ENCODE peak calls at places on chromosomes 13 and 19, in seven cellular contexts. V is psoas muscle; N is suprapubic skin; U is CD8-positive, alpha-beta T cell; C is aorta; M is CD4-positive, alpha-beta memory T cell; F is tibial nerve. W is an unnamed sample.

GRCh38 chr19:40219721-40220276 is 1.6 kb upstream of the TTC9B start:
- DNase-seq in V (no peak), N (no peak), U (no peak), C (no peak), M (no peak), F (no peak), W (no peak)

GRCh38 chr13:73317140-73317539 is 258.3 kb downstream of the KLF5 start:
- DNase-seq in V (no peak), N (no peak), U (no peak), C (no peak), M (no peak), F (no peak), W (no peak)

GRCh38 chr13:55359067-55359466 is 1781.7 kb upstream of the PRR20A start:
- DNase-seq in V (no peak), N (no peak), U (no peak), C (no peak), M (no peak), F (no peak), W (no peak)

GRCh38 chr19:497861-498590 is 1.7 kb downstream of the MADCAM1 start:
- DNase-seq in V (peak; percentile 48), N (no peak), U (no peak), C (no peak), M (no peak), F (no peak), W (no peak)

GRCh38 chr13:64471916-64472315 is 2758.2 kb downstream of the PCDH9 start:
- DNase-seq in V (no peak), N (no peak), U (no peak), C (no peak), M (no peak), F (no peak), W (no peak)

GRCh38 chr19:15418112-15418587 is 638 bp downstream of the AKAP8L start:
- DNase-seq in V (no peak), N (no peak), U (no peak), C (no peak), M (no peak), F (no peak), W (no peak)

GRCh38 chr19:8248348-8249328 is 39.5 kb downstream of the CERS4 start:
- DNase-seq in V (no peak), N (no peak), U (no peak), C (no peak), M (no peak), F (no peak), W (no peak)

GRCh38 chr13:85314686-85315085 is 484.5 kb downstream of the SLITRK6 start:
- DNase-seq in V (no peak), N (no peak), U (no peak), C (no peak), M (no peak), F (no peak), W (no peak)

GRCh38 chr13:77502104-77502720 is 33.3 kb upstream of the SCEL start:
- DNase-seq in V (no peak), N (no peak), U (no peak), C (no peak), M (no peak), F (no peak), W (peak; percentile 35)

GRCh38 chr13:34523401-34523800 is 418.7 kb upstream of the NBEA start:
- DNase-seq in V (no peak), N (no peak), U (no peak), C (no peak), M (no peak), F (no peak), W (no peak)

GRCh38 chr13:113452942-113453901 is at the start of gene ADPRHL1:
- DNase-seq in V (peak; percentile 91), N (no peak), U (no peak), C (peak; percentile 10), M (no peak), F (no peak), W (no peak)

GRCh38 chr13:81048026-81048461 is 707.1 kb upstream of the SPRY2 start:
- DNase-seq in V (no peak), N (no peak), U (no peak), C (no peak), M (no peak), F (no peak), W (no peak)

GRCh38 chr19:51163257-51163656 is 21.2 kb downstream of the SIGLEC7 start:
- DNase-seq in V (no peak), N (no peak), U (no peak), C (no peak), M (no peak), F (no peak), W (no peak)

GRCh38 chr13:101454767-101455166 is 2.3 kb downstream of the ITGBL1 start:
- DNase-seq in V (no peak), N (no peak), U (no peak), C (no peak), M (no peak), F (no peak), W (no peak)

GRCh38 chr13:39130298-39130697 is 92.0 kb downstream of the NHLRC3 start:
- DNase-seq in V (no peak), N (no peak), U (no peak), C (no peak), M (no peak), F (no peak), W (no peak)

GRCh38 chr19:405138-405965 is 3.6 kb downstream of the C2CD4C start:
- DNase-seq in V (peak; percentile 36), N (peak; percentile 75), U (no peak), C (peak; percentile 18), M (no peak), F (no peak), W (no peak)

GRCh38 chr19:16447015-16447384 is 24.8 kb downstream of the EPS15L1 start:
- DNase-seq in V (peak; percentile 88), N (peak; percentile 91), U (peak; percentile 30), C (peak; percentile 88), M (no peak), F (peak; percentile 85), W (peak; percentile 58)

GRCh38 chr19:18170714-18171255 is 2.8 kb upstream of the IFI30 start:
- DNase-seq in V (no peak), N (no peak), U (no peak), C (peak; percentile 79), M (no peak), F (no peak), W (no peak)

GRCh38 chr13:113102727-113103126 is 2.9 kb upstream of the F7 start:
- DNase-seq in V (no peak), N (no peak), U (no peak), C (no peak), M (no peak), F (no peak), W (no peak)

GRCh38 chr13:51523082-51523518 is 61.2 kb upstream of the WDFY2 start:
- DNase-seq in V (peak; percentile 51), N (no peak), U (peak; percentile 6), C (peak; percentile 55), M (peak; percentile 24), F (no peak), W (no peak)

GRCh38 chr19:49422407-49423277 is 599 bp downstream of the PTH2 start:
- DNase-seq in V (peak; percentile 72), N (peak; percentile 77), U (no peak), C (no peak), M (peak; percentile 54), F (no peak), W (no peak)

GRCh38 chr13:78576266-78576665 is 27.1 kb downstream of the POU4F1 start:
- DNase-seq in V (no peak), N (no peak), U (no peak), C (no peak), M (no peak), F (no peak), W (no peak)

GRCh38 chr19:50657672-50658437 is 8.6 kb downstream of the C19orf81 start:
- DNase-seq in V (peak; percentile 82), N (peak; percentile 81), U (peak; percentile 54), C (peak; percentile 92), M (peak; percentile 41), F (peak; percentile 62), W (peak; percentile 60)

GRCh38 chr19:56477429-56478338 is 539 bp upstream of the ZNF667 start:
- DNase-seq in V (peak; percentile 93), N (peak; percentile 91), U (peak; percentile 45), C (peak; percentile 94), M (no peak), F (peak; percentile 78), W (no peak)
- H3K4me3 ChIP-seq in V (peak overlapping the region; percentile 87), N (peak overlapping the region; percentile 72), U (peak overlapping the region; percentile 67), C (peak overlapping the region; percentile 49), M (no peak overlapping the region), F (peak overlapping the region; percentile 84), W (no peak overlapping the region)

GRCh38 chr19:4059493-4059880 is 7.2 kb downstream of the ZBTB7A start:
- DNase-seq in V (no peak), N (no peak), U (no peak), C (no peak), M (no peak), F (no peak), W (no peak)
- H3K4me3 ChIP-seq in V (peak overlapping the region; percentile 97), N (peak overlapping the region; percentile 99), U (no peak overlapping the region), C (no peak overlapping the region), M (peak overlapping the region; percentile 23), F (peak overlapping the region; percentile 100), W (peak overlapping the region; percentile 50)

GRCh38 chr19:6586726-6587092 is 4.2 kb downstream of the CD70 start:
- DNase-seq in V (no peak), N (no peak), U (no peak), C (no peak), M (no peak), F (no peak), W (no peak)
- H3K4me3 ChIP-seq in V (no peak overlapping the region), N (no peak overlapping the region), U (peak overlapping the region; percentile 26), C (no peak overlapping the region), M (peak overlapping the region; percentile 13), F (no peak overlapping the region), W (peak overlapping the region; percentile 84)

GRCh38 chr19:45150731-45151725 is 9.8 kb downstream of the NKPD1 start:
- DNase-seq in V (no peak), N (no peak), U (no peak), C (no peak), M (no peak), F (no peak), W (no peak)

GRCh38 chr19:45152504-45153338 is 8.1 kb downstream of the NKPD1 start:
- DNase-seq in V (peak; percentile 67), N (no peak), U (peak; percentile 25), C (no peak), M (peak; percentile 58), F (peak; percentile 13), W (no peak)

GRCh38 chr19:45153339-45154063 is 7.3 kb downstream of the NKPD1 start:
- DNase-seq in V (peak; percentile 70), N (no peak), U (peak; percentile 16), C (no peak), M (peak; percentile 39), F (no peak), W (no peak)

GRCh38 chr19:45150180-45150579 is 10.6 kb downstream of the NKPD1 start:
- DNase-seq in V (no peak), N (no peak), U (no peak), C (no peak), M (no peak), F (no peak), W (no peak)

DNA sequence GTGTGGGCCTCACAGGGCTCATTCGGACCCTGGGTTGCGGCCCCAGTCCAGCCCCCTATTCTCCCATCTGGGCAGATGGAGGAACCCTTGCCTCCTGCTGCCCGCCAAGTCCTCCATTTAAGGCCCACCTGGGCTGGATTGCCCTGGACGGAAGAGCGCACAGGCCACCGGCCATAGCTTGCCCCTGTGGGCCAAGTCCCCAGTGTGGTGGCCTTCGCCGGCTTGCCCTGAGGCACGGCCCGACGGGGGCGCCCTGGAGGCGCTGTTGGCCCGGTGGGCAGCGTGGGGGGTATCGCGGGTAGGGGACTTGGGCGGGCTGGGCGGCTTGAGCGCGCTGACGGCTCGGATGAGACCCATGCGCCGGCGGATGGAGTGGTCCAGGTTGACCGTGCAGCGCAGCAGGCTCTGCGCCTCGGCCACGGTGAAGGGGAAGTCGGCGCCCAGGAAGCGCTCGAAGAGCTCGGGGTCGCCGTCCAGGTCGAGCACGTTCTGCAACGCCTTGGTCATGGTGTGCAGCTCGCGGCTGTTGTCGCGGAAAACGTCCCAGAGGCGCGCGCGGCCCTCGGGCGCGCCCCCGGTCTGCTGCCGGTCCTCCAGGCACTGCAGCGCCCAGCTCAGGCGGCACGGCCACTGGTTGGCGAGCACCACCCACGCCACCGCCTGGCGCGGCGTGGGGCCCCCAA is 8.8 kb downstream of the NKPD1 start:
- DNase-seq in V (no peak), N (no peak), U (no peak), C (no peak), M (no peak), F (no peak), W (no peak)
- H3K4me3 ChIP-seq in V (peak overlapping the region; percentile 56), N (peak overlapping the region; percentile 38), U (peak overlapping the region; percentile 60), C (no peak overlapping the region), M (peak overlapping the region; percentile 60), F (peak overlapping the region; percentile 29), W (no peak overlapping the region)